ENCODE peak calls at places on chromosome 16, in six cellular contexts. C is NCI-H1436; N is heart right ventricle; J is effector CD4-positive, alpha-beta T cell; L is frontal cortex; S is amniotic stem cell. T is an unnamed sample.

GRCh38 chr16:8673611-8674412 is 605 bp upstream of the ABAT start:
- DNase-seq in C (no peak), L (no peak), J (no peak), N (no peak), S (no peak), T (no peak)

GRCh38 chr16:78127130-78127529 is 27.7 kb downstream of the WWOX start:
- DNase-seq in C (no peak), L (no peak), S (peak), J (no peak), N (no peak), T (no peak)

GRCh38 chr16:2969545-2970521 is 685 bp downstream of the PAQR4 start:
- DNase-seq in C (peak), L (peak), S (no peak), N (peak), J (peak), T (peak)

GRCh38 chr16:68229431-68230175 is 6.3 kb downstream of the ESRP2 start:
- DNase-seq in S (peak), J (no peak), N (no peak), L (peak), C (peak), T (peak)

GRCh38 chr16:63461248-63461841 is 1425.1 kb upstream of the CDH8 start:
- DNase-seq in N (no peak), L (no peak), J (no peak), C (no peak), S (peak), T (peak)

GRCh38 chr16:77271532-77272426 is 72.6 kb downstream of the SYCE1L start:
- DNase-seq in L (no peak), C (no peak), S (no peak), N (no peak), J (no peak), T (no peak)

GRCh38 chr16:57598437-57598836 is 30.0 kb upstream of the ADGRG1 start:
- DNase-seq in L (no peak), J (no peak), N (no peak), S (no peak), C (no peak), T (no peak)

GRCh38 chr16:77724174-77724573 is 1.9 kb downstream of the NUDT7 start:
- DNase-seq in N (no peak), L (no peak), S (no peak), C (no peak), J (no peak), T (no peak)

GRCh38 chr16:5056347-5056746 is 9.4 kb downstream of the C16orf89 start:
- DNase-seq in J (peak), C (no peak), L (no peak), N (no peak), S (no peak), T (peak)

GRCh38 chr16:2842340-2843000 is 12.4 kb downstream of the ZG16B start:
- DNase-seq in N (peak), S (no peak), J (peak), C (no peak), L (no peak), T (no peak)

GRCh38 chr16:29897333-29897732 is 2.0 kb downstream of the SEZ6L2 start:
- DNase-seq in J (no peak), C (no peak), N (no peak), L (no peak), S (no peak), T (no peak)

GRCh38 chr16:48276102-48276501 is 28.8 kb upstream of the ABCC11 start:
- DNase-seq in C (no peak), L (no peak), N (no peak), J (no peak), S (no peak), T (peak)

GRCh38 chr16:9092963-9093477 is 1.6 kb downstream of the HAPSTR1 start:
- DNase-seq in L (no peak), N (peak), C (no peak), S (no peak), J (peak), T (no peak)

GRCh38 chr16:85796599-85796998 is 2.7 kb downstream of the EMC8 start:
- DNase-seq in S (no peak), J (no peak), N (no peak), C (no peak), L (no peak), T (no peak)

GRCh38 chr16:48035142-48035541 is 120.7 kb downstream of the ABCC12 start:
- DNase-seq in C (no peak), N (no peak), L (no peak), J (no peak), S (no peak), T (no peak)

GRCh38 chr16:78249056-78249455 is 149.6 kb downstream of the WWOX start:
- DNase-seq in N (peak), S (no peak), C (peak), J (no peak), L (no peak), T (no peak)

GRCh38 chr16:49068224-49068623 is 213.4 kb downstream of the CBLN1 start:
- DNase-seq in N (no peak), J (no peak), S (no peak), L (no peak), C (no peak), T (no peak)

GRCh38 chr16:55912022-55912421 is 36.8 kb upstream of the CES5A start:
- DNase-seq in J (no peak), S (no peak), L (no peak), N (peak), C (no peak), T (peak)

GRCh38 chr16:69187891-69188451 is 1.0 kb downstream of the SNTB2 start:
- DNase-seq in N (peak), S (no peak), C (peak), J (peak), L (peak), T (peak)

GRCh38 chr16:30896203-30896889 is at the start of gene CTF1:
- DNase-seq in L (peak), S (peak), J (no peak), C (peak), N (peak), T (no peak)

GRCh38 chr16:71965223-71965622 is 35.0 kb downstream of the PKD1L3 start:
- DNase-seq in N (no peak), J (no peak), S (no peak), L (no peak), C (no peak), T (no peak)

GRCh38 chr16:2206420-2206779 is 1.1 kb downstream of the MLST8 start:
- DNase-seq in N (no peak), C (no peak), S (no peak), J (no peak), L (no peak), T (no peak)

GRCh38 chr16:49148410-49148809 is 133.2 kb downstream of the CBLN1 start:
- DNase-seq in S (no peak), N (no peak), L (no peak), J (no peak), C (no peak), T (no peak)

GRCh38 chr16:56245197-56245596 is 53.9 kb downstream of the GNAO1 start:
- DNase-seq in J (no peak), N (no peak), S (no peak), L (no peak), C (no peak), T (no peak)

GRCh38 chr16:81446318-81447275 is 2.0 kb downstream of the CMIP start:
- DNase-seq in L (no peak), S (no peak), N (no peak), J (peak), C (no peak), T (peak)

GRCh38 chr16:67199011-67199807 is at the start of gene ELMO3:
- DNase-seq in C (peak), L (peak), J (no peak), S (no peak), N (no peak), T (no peak)

GRCh38 chr16:2163211-2163881 is 7.8 kb downstream of the TRAF7 start:
- DNase-seq in J (no peak), S (no peak), L (no peak), C (no peak), N (no peak), T (no peak)

GRCh38 chr16:71552698-71553503 is 24.0 kb downstream of the TAT start:
- DNase-seq in J (no peak), N (no peak), L (no peak), S (no peak), C (no peak), T (no peak)

GRCh38 chr16:69941251-69942098 is 9.7 kb upstream of the CLEC18A start:
- DNase-seq in J (no peak), N (no peak), L (no peak), C (no peak), S (no peak), T (no peak)

GRCh38 chr16:81888520-81889394 is 109.7 kb downstream of the PLCG2 start:
- DNase-seq in L (no peak), S (no peak), C (no peak), N (no peak), J (no peak), T (no peak)

GRCh38 chr16:14196011-14196410 is 124.9 kb downstream of the MRTFB start:
- DNase-seq in C (no peak), J (no peak), L (no peak), S (no peak), N (no peak), T (no peak)

GRCh38 chr16:81311762-81312161 is 3.0 kb upstream of the GAN start:
- DNase-seq in S (no peak), N (no peak), C (no peak), L (no peak), J (no peak), T (no peak)

GRCh38 chr16:8777217-8777616 is 20.2 kb downstream of the TMEM186 start:
- DNase-seq in C (no peak), S (no peak), N (no peak), J (no peak), L (no peak), T (no peak)

GRCh38 chr16:57134982-57135381 is 42.6 kb downstream of the CPNE2 start:
- DNase-seq in S (no peak), L (no peak), C (no peak), J (peak), N (no peak), T (no peak)